ENCODE peak calls at places on chromosomes 11 and 22, in ten cellular contexts. G, M, Q, X, N, C, V, I, E and Y are unnamed samples.

GRCh38 chr11:78253797-78254196 is 65.1 kb downstream of the USP35 start:
- DNase-seq in V (no peak), N (no peak), G (no peak), Q (no peak), M (peak), I (no peak), X (no peak), C (no peak), E (peak), Y (no peak)

GRCh38 chr22:45223304-45224117 is 17.2 kb downstream of the KIAA0930 start:
- DNase-seq in X (no peak), E (no peak), G (peak), Q (no peak), V (no peak), I (no peak), N (no peak), M (no peak), C (no peak), Y (no peak)

GRCh38 chr11:96122601-96123044 is 198.7 kb upstream of the MTMR2 start:
- DNase-seq in E (peak), X (peak), M (no peak), C (no peak), Q (peak), N (no peak), G (no peak), I (no peak), V (no peak), Y (no peak)

GRCh38 chr11:75434886-75435570 is 2.0 kb upstream of the KLHL35 start:
- DNase-seq in V (no peak), E (no peak), X (no peak), N (no peak), C (no peak), I (no peak), Q (no peak), M (no peak), G (peak), Y (no peak)

GRCh38 chr11:117796456-117797428 is at the start of gene DSCAML1:
- DNase-seq in V (no peak), X (no peak), Q (no peak), C (peak), M (no peak), N (no peak), E (no peak), I (no peak), G (no peak), Y (peak)

GRCh38 chr11:96292291-96293010 is 50.5 kb downstream of the MAML2 start:
- DNase-seq in Q (no peak), M (no peak), E (no peak), X (no peak), I (no peak), N (no peak), G (no peak), V (no peak), C (no peak), Y (no peak)

GRCh38 chr22:41302016-41302767 is 867 bp downstream of the ZC3H7B start:
- DNase-seq in N (no peak), V (no peak), X (no peak), G (no peak), Q (no peak), I (peak), M (no peak), C (peak), E (no peak), Y (peak)

GRCh38 chr22:50507991-50508884 is at the start of gene NCAPH2:
- DNase-seq in M (no peak), X (peak), N (peak), C (peak), E (peak), I (peak), G (peak), V (peak), Q (peak), Y (peak)

GRCh38 chr22:41613456-41613855 is 7.4 kb downstream of the DESI1 start:
- DNase-seq in E (no peak), N (no peak), G (no peak), V (no peak), Q (no peak), X (no peak), C (no peak), I (no peak), M (no peak), Y (no peak)

GRCh38 chr22:45490836-45491235 is 11.8 kb upstream of the FBLN1 start:
- DNase-seq in C (no peak), M (no peak), Q (no peak), N (no peak), G (no peak), X (no peak), V (no peak), I (no peak), E (no peak), Y (no peak)

GRCh38 chr22:32462452-32462851 is 1.8 kb downstream of the BPIFC start:
- DNase-seq in M (no peak), E (no peak), C (no peak), V (no peak), I (no peak), G (no peak), X (no peak), N (no peak), Q (no peak), Y (no peak)

GRCh38 chr22:29146101-29146560 is 59.6 kb upstream of the EMID1 start:
- DNase-seq in I (no peak), C (no peak), Q (no peak), E (no peak), N (no peak), G (peak), X (no peak), V (no peak), M (no peak), Y (no peak)

GRCh38 chr11:96242191-96242845 is 100.7 kb downstream of the MAML2 start:
- DNase-seq in G (no peak), M (no peak), E (no peak), C (no peak), I (peak), X (no peak), N (no peak), V (peak), Q (no peak), Y (no peak)

GRCh38 chr11:106461148-106461547 is 383.7 kb downstream of the AASDHPPT start:
- DNase-seq in E (no peak), V (no peak), I (no peak), X (no peak), G (no peak), C (no peak), M (no peak), Q (no peak), N (no peak), Y (no peak)

GRCh38 chr11:96303980-96304379 is 39.0 kb downstream of the MAML2 start:
- DNase-seq in N (no peak), M (no peak), I (no peak), V (no peak), E (no peak), G (no peak), Q (no peak), X (no peak), C (no peak), Y (no peak)

GRCh38 chr11:88402784-88403183 is 65.2 kb upstream of the CTSC start:
- DNase-seq in N (no peak), X (no peak), C (no peak), V (peak), E (peak), I (no peak), M (no peak), G (no peak), Q (no peak), Y (no peak)

GRCh38 chr22:27752771-27753170 is 48.8 kb downstream of the MN1 start:
- DNase-seq in Q (peak), M (no peak), E (no peak), N (peak), X (no peak), C (no peak), V (peak), I (peak), G (peak), Y (no peak)

GRCh38 chr11:12121504-12121903 is 11.1 kb downstream of the MICAL2 start:
- DNase-seq in I (no peak), Q (no peak), E (no peak), C (no peak), X (no peak), G (no peak), M (no peak), N (no peak), V (no peak), Y (no peak)

GRCh38 chr11:32312865-32313403 is 122.4 kb downstream of the WT1 start:
- DNase-seq in N (no peak), V (peak), Q (peak), E (peak), C (peak), I (peak), G (no peak), M (no peak), X (no peak), Y (peak)

GRCh38 chr11:65291613-65292012 is 23.1 kb upstream of the CDC42EP2 start:
- DNase-seq in I (peak), Q (no peak), M (no peak), X (no peak), E (peak), N (no peak), G (no peak), C (no peak), V (peak), Y (no peak)

GRCh38 chr11:16111690-16112089 is 244.7 kb downstream of the SOX6 start:
- DNase-seq in V (no peak), X (no peak), Q (no peak), N (no peak), G (no peak), C (no peak), M (no peak), I (no peak), E (no peak), Y (no peak)

GRCh38 chr11:60349990-60350389 is 22.9 kb downstream of the MS4A6E start:
- DNase-seq in G (no peak), C (no peak), Q (no peak), X (no peak), N (no peak), M (no peak), V (no peak), I (no peak), E (no peak), Y (no peak)

GRCh38 chr11:64909653-64910343 is 7.2 kb downstream of the ATG2A start:
- DNase-seq in X (no peak), M (no peak), V (no peak), G (no peak), E (no peak), I (no peak), Q (no peak), C (no peak), N (no peak), Y (no peak)

GRCh38 chr11:106271686-106272085 is 194.2 kb downstream of the AASDHPPT start:
- DNase-seq in C (no peak), E (peak), N (no peak), V (peak), Q (no peak), I (peak), G (no peak), M (no peak), X (no peak), Y (no peak)

GRCh38 chr22:29032584-29032983 is 29.0 kb downstream of the C22orf31 start:
- DNase-seq in Q (no peak), C (no peak), N (no peak), E (peak), V (no peak), G (no peak), M (no peak), X (no peak), I (peak), Y (no peak)

GRCh38 chr22:45878051-45878764 is 98.8 kb downstream of the WNT7B start:
- DNase-seq in N (peak), M (no peak), I (no peak), Q (no peak), C (no peak), V (no peak), G (peak), X (no peak), E (no peak), Y (no peak)

GRCh38 chr11:110069158-110069737 is 23.9 kb upstream of the ZC3H12C start:
- DNase-seq in E (peak), M (no peak), C (no peak), X (no peak), G (peak), I (peak), N (peak), Q (peak), V (peak), Y (no peak)

GRCh38 chr22:27308513-27308912 is 493.0 kb downstream of the MN1 start:
- DNase-seq in X (no peak), V (no peak), E (no peak), M (no peak), Q (no peak), G (no peak), C (no peak), I (no peak), N (no peak), Y (no peak)

GRCh38 chr11:5154657-5155056 is at the start of gene OR52A1:
- DNase-seq in M (no peak), I (no peak), Q (no peak), E (no peak), C (no peak), G (no peak), V (no peak), X (no peak), N (no peak), Y (no peak)

GRCh38 chr11:61579398-61580291 is 1.2 kb downstream of the SYT7 start:
- DNase-seq in V (no peak), M (no peak), X (no peak), N (no peak), Q (no peak), E (no peak), C (no peak), I (no peak), G (no peak), Y (no peak)

GRCh38 chr11:61581931-61582330 is 1.1 kb upstream of the SYT7 start:
- DNase-seq in C (no peak), M (no peak), G (no peak), V (no peak), X (no peak), N (no peak), Q (no peak), E (no peak), I (no peak), Y (no peak)

GRCh38 chr11:61578819-61579218 is 2.1 kb downstream of the SYT7 start:
- DNase-seq in E (no peak), I (no peak), Q (no peak), C (no peak), N (no peak), M (no peak), G (no peak), X (no peak), V (no peak), Y (no peak)

GRCh38 chr11:61580292-61580888 is 486 bp downstream of the SYT7 start:
- DNase-seq in M (no peak), C (peak), V (no peak), I (no peak), X (no peak), E (no peak), N (no peak), Q (no peak), G (no peak), Y (no peak)

GRCh38 chr11:61581030-61581928 is at the start of gene SYT7:
- DNase-seq in G (peak), E (peak), Q (peak), X (peak), M (peak), N (peak), I (peak), V (peak), C (peak), Y (peak)
- TF ChIP-seq CTCF in G (peak), E (peak), Q (peak), X (no peak), M (peak), N (peak), I (peak), V (no peak), C (peak), Y (peak)

GRCh38 chr11:135069884-135070283 is 657.8 kb upstream of the B3GAT1 start:
- DNase-seq in I (no peak), N (no peak), X (no peak), E (no peak), Q (peak), V (no peak), M (no peak), C (no peak), G (no peak), Y (no peak)

GRCh38 chr11:135073444-135073843 is 661.4 kb upstream of the B3GAT1 start:
- DNase-seq in I (no peak), X (no peak), N (no peak), C (no peak), V (no peak), M (no peak), G (no peak), Q (no peak), E (no peak), Y (no peak)

GRCh38 chr11:135073870-135074269 is 661.8 kb upstream of the B3GAT1 start:
- DNase-seq in M (no peak), V (no peak), C (no peak), X (no peak), G (no peak), E (no peak), N (no peak), Q (no peak), I (no peak), Y (no peak)

GRCh38 chr11:135075740-135076139 is 663.7 kb upstream of the B3GAT1 start:
- DNase-seq in I (peak), Q (no peak), V (peak), M (no peak), E (peak), C (no peak), X (no peak), N (peak), G (peak), Y (no peak)

DNA sequence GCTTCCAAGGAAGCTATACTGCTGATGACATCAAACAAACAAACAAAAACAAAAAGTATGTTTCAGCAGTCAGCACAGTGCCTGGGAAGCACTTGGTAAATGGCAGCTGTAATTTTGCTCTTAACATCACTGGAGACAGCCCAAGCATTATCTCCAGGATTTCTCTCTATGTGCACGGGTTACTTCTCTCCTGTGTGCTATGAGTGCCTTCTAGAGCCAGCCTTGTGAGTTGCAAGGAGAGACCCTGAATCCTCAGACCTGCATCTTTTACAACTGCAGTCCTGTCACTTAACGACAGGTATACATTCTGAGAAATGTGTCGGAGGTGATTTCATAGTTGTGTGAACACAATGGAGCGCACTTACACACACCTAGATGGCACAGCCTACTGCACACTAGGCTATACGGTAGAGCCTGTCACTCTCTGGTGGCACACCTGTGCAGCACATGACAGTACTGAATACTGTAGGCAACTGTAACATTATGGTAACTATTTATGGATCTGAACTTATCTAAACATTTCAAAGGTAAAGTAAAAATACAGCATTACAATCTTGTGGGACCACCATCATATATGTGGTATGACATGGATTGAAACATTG is 662.5 kb upstream of the B3GAT1 start:
- DNase-seq in G (no peak), V (no peak), C (no peak), Q (no peak), I (no peak), N (no peak), M (no peak), X (no peak), E (no peak), Y (no peak)
- TF ChIP-seq CTCF in G (no peak), V (peak), C (no peak), Q (no peak), I (no peak), N (peak), M (no peak), X (peak), E (peak), Y (peak)

DNA sequence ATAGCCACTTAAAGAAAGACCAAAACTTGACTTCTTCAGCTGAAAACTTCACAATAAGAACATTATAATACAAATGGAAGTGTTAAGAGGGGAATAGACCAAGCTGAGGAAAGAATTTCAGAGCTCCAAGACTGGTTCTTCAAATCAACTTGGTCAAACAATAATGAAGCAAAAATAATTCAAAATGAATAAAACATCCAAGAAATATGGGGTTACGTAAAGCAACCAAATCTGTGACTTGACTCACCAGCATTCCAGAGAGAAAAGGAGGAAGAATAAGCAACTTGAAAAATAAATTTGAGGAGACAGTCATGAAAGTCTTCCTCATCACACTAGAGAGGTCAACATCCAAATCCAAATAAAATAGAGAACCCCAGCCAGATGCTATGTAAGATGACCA is 31.4 kb downstream of the XKR3 start:
- DNase-seq in N (no peak), I (no peak), E (no peak), M (no peak), X (no peak), C (no peak), V (no peak), Q (no peak), G (no peak), Y (no peak)
- TF ChIP-seq CTCF in N (no peak), I (no peak), E (no peak), M (no peak), X (no peak), C (no peak), V (no peak), Q (no peak), G (no peak), Y (no peak)

GRCh38 chr11:68796779-68797178 is 44.9 kb downstream of the CPT1A start:
- DNase-seq in G (no peak), Q (no peak), N (peak), C (no peak), E (no peak), X (peak), I (no peak), M (no peak), V (no peak), Y (no peak)

GRCh38 chr11:68792400-68792955 is 41.2 kb upstream of the TESMIN start:
- DNase-seq in V (no peak), N (no peak), M (no peak), X (no peak), E (no peak), Q (no peak), I (no peak), G (no peak), C (no peak), Y (no peak)

GRCh38 chr11:68803766-68804165 is 38.0 kb downstream of the CPT1A start:
- DNase-seq in Q (no peak), X (no peak), M (no peak), C (no peak), G (no peak), E (no peak), V (no peak), N (no peak), I (no peak), Y (no peak)

DNA sequence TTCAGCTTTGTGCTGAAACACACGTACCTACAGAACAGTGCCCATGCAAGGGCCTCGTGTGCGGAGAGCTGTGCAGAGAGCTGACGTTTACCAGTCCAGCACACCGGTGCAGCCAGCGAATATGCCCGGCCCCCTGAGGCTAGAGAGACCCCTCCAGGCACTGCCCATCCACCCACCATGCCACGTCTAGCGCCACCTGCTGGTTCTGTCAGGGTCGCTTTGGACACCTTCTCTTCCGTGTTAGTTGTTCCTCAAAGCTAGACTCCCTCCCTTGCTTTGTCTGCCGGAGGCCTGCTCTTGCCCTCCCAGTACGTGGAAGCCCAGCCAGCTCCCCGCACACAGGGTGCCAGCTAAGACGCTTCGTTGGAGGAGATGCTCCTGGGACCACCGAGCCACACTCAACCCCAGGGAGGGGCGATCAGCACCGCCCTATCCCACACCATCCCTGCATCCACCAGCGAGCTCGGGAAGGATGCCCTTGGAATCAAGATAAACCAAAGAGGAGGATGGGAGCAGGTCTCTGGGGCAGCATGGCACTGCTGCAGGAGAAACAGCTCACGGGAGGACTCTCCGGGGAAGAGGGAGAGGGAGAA is 43.4 kb downstream of the CPT1A start:
- DNase-seq in X (no peak), G (peak), Q (no peak), C (no peak), N (no peak), I (peak), E (no peak), V (peak), M (no peak), Y (peak)
- TF ChIP-seq CTCF in X (peak), G (peak), Q (peak), C (peak), N (peak), I (peak), E (peak), V (peak), M (peak), Y (peak)

GRCh38 chr11:72331761-72332160 is 87.8 kb upstream of the PHOX2A start:
- DNase-seq in X (no peak), M (no peak), I (no peak), N (no peak), G (no peak), E (no peak), V (no peak), C (peak), Q (no peak), Y (no peak)

GRCh38 chr11:72326151-72326842 is 82.3 kb upstream of the PHOX2A start:
- DNase-seq in C (no peak), Q (no peak), I (peak), M (no peak), X (no peak), E (peak), G (no peak), N (no peak), V (peak), Y (no peak)

GRCh38 chr11:72333657-72334056 is 89.7 kb upstream of the PHOX2A start:
- DNase-seq in N (no peak), C (no peak), V (no peak), X (no peak), G (no peak), Q (no peak), I (peak), E (peak), M (no peak), Y (no peak)

GRCh38 chr11:72330131-72330727 is 86.3 kb upstream of the PHOX2A start:
- DNase-seq in N (no peak), M (no peak), X (no peak), E (no peak), G (no peak), V (no peak), Q (no peak), C (no peak), I (no peak), Y (no peak)

GRCh38 chr11:72328366-72329224 is 84.6 kb upstream of the PHOX2A start:
- DNase-seq in C (no peak), N (no peak), G (no peak), X (peak), V (no peak), E (peak), M (no peak), I (peak), Q (no peak), Y (no peak)
- TF ChIP-seq CTCF in C (no peak), N (peak), G (peak), X (peak), V (no peak), E (no peak), M (peak), I (no peak), Q (no peak), Y (peak)